ENCODE peak calls at places on chromosomes 2 and 18, in six cellular contexts. V is gastrocnemius medialis, U is fibroblast of mammary gland, Y is B cell, Q is heart right ventricle, C is Peyer's patch. L is an unnamed sample.

GRCh38 chr2:235511187-235511661 is 17.4 kb downstream of the AGAP1 start:
- DNase-seq in U (peak; percentile 88), Y (no peak), Q (no peak), V (no peak), C (peak; percentile 75), L (no peak)

GRCh38 chr2:124476291-124476690 is 451.2 kb downstream of the CNTNAP5 start:
- DNase-seq in Q (no peak), U (no peak), C (no peak), Y (no peak), V (no peak), L (no peak)

GRCh38 chr18:52175406-52175805 is 164.6 kb upstream of the DCC start:
- DNase-seq in C (no peak), V (no peak), U (no peak), Y (no peak), Q (no peak), L (no peak)

GRCh38 chr18:34801769-34802168 is 91.7 kb downstream of the DTNA start:
- DNase-seq in C (no peak), Y (no peak), U (peak; percentile 90), V (no peak), Q (no peak), L (no peak)

GRCh38 chr2:46334389-46335345 is 37.5 kb downstream of the EPAS1 start:
- DNase-seq in Y (no peak), C (no peak), V (no peak), Q (no peak), U (peak; percentile 98), L (no peak)

GRCh38 chr2:30688956-30689401 is 118.3 kb downstream of the CAPN13 start:
- DNase-seq in Y (no peak), U (no peak), Q (peak; percentile 49), C (no peak), V (no peak), L (no peak)

GRCh38 chr2:233419626-233420431 is 65.5 kb downstream of the DGKD start:
- DNase-seq in V (no peak), Y (peak; percentile 41), Q (no peak), U (no peak), C (no peak), L (no peak)

GRCh38 chr18:59231157-59231556 is 11.2 kb downstream of the GRP start:
- DNase-seq in U (no peak), C (no peak), V (no peak), Q (no peak), Y (no peak), L (no peak)

GRCh38 chr18:57107141-57107832 is 39.6 kb upstream of the BOD1L2 start:
- DNase-seq in Q (peak; percentile 6), Y (no peak), V (no peak), C (no peak), U (peak; percentile 17), L (no peak)

GRCh38 chr2:115491394-115491793 is 1049.0 kb downstream of the DPP10 start:
- DNase-seq in Q (no peak), Y (no peak), V (no peak), U (no peak), C (no peak), L (no peak)

GRCh38 chr18:54647176-54647575 is 56.1 kb downstream of the DYNAP start:
- DNase-seq in Y (no peak), Q (no peak), C (no peak), V (no peak), U (peak; percentile 22), L (no peak)

GRCh38 chr2:219631925-219632757 is 4.7 kb downstream of the SLC4A3 start:
- DNase-seq in Q (peak; percentile 11), C (peak; percentile 48), Y (no peak), V (no peak), U (no peak), L (no peak)

GRCh38 chr2:208269091-208269490 is 3.0 kb downstream of the PIKFYVE start:
- DNase-seq in C (no peak), Y (peak; percentile 14), V (no peak), Q (no peak), U (no peak), L (no peak)

GRCh38 chr2:197269173-197269572 is 41.4 kb downstream of the ANKRD44 start:
- DNase-seq in C (no peak), U (peak; percentile 82), V (no peak), Q (no peak), Y (no peak), L (no peak)

GRCh38 chr18:37483221-37483971 is 82.2 kb downstream of the CELF4 start:
- DNase-seq in C (no peak), V (no peak), Y (no peak), U (peak; percentile 15), Q (peak; percentile 16), L (no peak)

GRCh38 chr2:235461763-235462414 is 32.0 kb upstream of the AGAP1 start:
- DNase-seq in C (no peak), V (no peak), Y (no peak), Q (no peak), U (no peak), L (no peak)

GRCh38 chr2:135984199-135985017 is 1.0 kb downstream of the DARS1 start:
- DNase-seq in C (no peak), Q (no peak), U (no peak), Y (no peak), V (no peak), L (no peak)

DNA sequence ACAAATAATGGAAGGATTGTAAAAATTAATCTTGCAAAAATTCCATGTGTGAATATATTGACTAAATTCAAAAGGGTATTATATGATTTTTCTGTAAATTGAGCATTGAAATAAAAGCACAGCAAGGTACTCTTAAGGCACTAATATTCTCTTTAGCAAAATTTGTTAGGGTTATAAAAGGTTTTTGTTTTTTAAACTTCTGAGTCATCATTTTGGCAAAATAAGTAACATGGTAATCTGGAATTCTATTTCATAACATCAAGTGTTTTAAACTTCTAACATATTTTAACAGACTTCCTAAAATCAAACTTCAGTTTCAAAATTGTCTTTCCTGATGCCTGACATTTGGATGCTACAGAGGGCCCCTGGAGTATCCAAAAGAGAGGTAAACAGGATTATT is 12.5 kb upstream of the INPP4A start:
- DNase-seq in U (no peak), Y (no peak), C (no peak), V (no peak), Q (no peak), L (no peak)
- TF ChIP-seq CTCF in U (no peak), Y (no peak), C (no peak), V (no peak), Q (no peak), L (no peak)

DNA sequence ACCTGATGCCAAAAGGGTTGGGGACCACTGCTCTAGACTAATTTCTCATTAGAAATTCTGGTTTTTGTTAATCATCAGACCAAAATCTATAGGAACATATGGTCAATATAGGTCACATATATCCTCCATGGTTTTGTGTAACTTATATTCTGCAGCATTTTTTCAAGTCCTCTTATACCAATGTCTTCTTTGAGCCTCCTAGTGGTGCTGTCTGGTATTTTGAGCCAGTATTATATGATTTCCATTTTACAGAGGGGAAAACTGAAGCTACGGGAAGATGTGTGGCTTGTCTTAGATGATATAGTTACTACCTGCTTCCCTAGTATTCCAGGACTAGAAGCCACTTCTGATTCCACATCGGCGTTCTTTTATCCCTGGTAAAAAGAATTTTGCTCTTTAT is 13.8 kb downstream of the MAPK4 start:
- DNase-seq in Q (no peak), V (no peak), Y (no peak), U (no peak), C (no peak), L (no peak)
- TF ChIP-seq CTCF in Q (no peak), V (no peak), Y (peak; percentile 11), U (peak; percentile 30), C (no peak), L (peak; percentile 39)

DNA sequence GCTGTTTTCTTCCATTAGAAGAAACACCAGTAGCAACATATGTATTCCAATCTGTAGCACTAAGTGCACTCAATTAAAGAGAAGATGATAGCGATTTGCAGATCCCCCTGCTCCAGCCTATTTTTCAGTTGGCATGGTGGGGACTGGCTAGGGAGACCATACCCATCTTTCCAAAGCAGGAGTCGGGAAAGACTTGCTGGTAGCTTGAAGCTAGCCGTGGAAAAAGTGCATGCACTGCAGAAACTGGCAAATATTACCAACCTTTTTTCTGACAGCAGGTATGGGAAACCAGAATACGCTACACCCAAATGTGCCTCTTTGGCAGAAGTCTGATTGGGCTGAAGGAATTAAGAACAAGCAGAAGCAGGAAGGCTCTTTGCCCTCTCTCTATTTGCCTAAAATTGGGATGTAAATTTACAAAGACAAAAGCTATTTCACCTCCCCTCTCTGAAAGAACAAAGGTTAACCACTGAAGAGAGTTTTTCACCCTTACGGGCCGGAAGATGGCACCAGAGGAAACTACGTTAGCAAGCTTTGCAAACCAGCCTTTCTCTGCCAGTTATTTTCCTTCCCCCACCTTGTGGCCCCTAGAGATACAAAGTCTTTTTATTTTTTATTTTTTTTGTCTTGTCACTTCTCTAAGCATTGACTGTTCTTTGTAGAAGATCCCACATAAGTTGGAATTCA is 273.1 kb downstream of the DLGAP1 start:
- DNase-seq in Y (no peak), U (no peak), V (no peak), C (no peak), Q (no peak), L (no peak)
- TF ChIP-seq CTCF in Y (no peak), U (no peak), V (no peak), C (no peak), Q (no peak), L (peak; percentile 53)

GRCh38 chr2:151668737-151669136 is 65.5 kb downstream of the NEB start:
- DNase-seq in U (no peak), C (no peak), Q (no peak), V (no peak), Y (no peak), L (no peak)
- TF ChIP-seq CTCF in U (no peak), C (no peak), Q (no peak), V (no peak), Y (no peak), L (no peak)

GRCh38 chr2:37575780-37576179 is 95.7 kb downstream of the CDC42EP3 start:
- DNase-seq in U (no peak), V (no peak), Q (no peak), C (no peak), Y (no peak), L (no peak)
- TF ChIP-seq CTCF in U (peak; percentile 5), V (no peak), Q (no peak), C (no peak), Y (no peak), L (peak; percentile 45)

GRCh38 chr2:72367530-72368225 is 220.0 kb upstream of the CYP26B1 start:
- DNase-seq in V (peak; percentile 55), Y (no peak), C (no peak), Q (peak; percentile 61), U (peak; percentile 91), L (no peak)
- TF ChIP-seq CTCF in V (peak; percentile 13), Y (no peak), C (no peak), Q (peak; percentile 47), U (peak; percentile 51), L (peak; percentile 34)